ENCODE peak calls at places on chromosomes 4 and X, in nine cellular contexts. One of them, this sample, is unnamed.

GRCh38 chrX:68746988-68747387 is 81.8 kb upstream of the EFNB1 start:
- DNase-seq in H7: no peak
- DNase-seq in NAMALWA: no peak
- DNase-seq in activated naive CD4-positive, alpha-beta T cell treated with anti-CD3 and anti-CD28 coated beads for 36 hours: no peak
- DNase-seq in WERI-Rb-1: no peak
- DNase-seq in colonic mucosa: no peak
- DNase-seq in kidney glomerular epithelial cell: no peak
- DNase-seq in stimulated activated CD4-positive, alpha-beta T cell treated with anti-CD3 and anti-CD28 coated beads, Interleukin-15, amount 100 ng/mL, for 1 hour: no peak
- DNase-seq in uterus: no peak
- DNase-seq in this sample: no peak

GRCh38 chr4:122099896-122100295 is 52.2 kb upstream of the BLTP1 start:
- DNase-seq in H7: no peak
- DNase-seq in NAMALWA: no peak
- DNase-seq in activated naive CD4-positive, alpha-beta T cell treated with anti-CD3 and anti-CD28 coated beads for 36 hours: no peak
- DNase-seq in WERI-Rb-1: no peak
- DNase-seq in colonic mucosa: no peak
- DNase-seq in kidney glomerular epithelial cell: peak; percentile 37
- DNase-seq in stimulated activated CD4-positive, alpha-beta T cell treated with anti-CD3 and anti-CD28 coated beads, Interleukin-15, amount 100 ng/mL, for 1 hour: no peak
- DNase-seq in uterus: no peak
- DNase-seq in this sample: no peak

GRCh38 chr4:121873604-121874003 is 3.3 kb upstream of the BBS7 start:
- DNase-seq in H7: no peak
- DNase-seq in NAMALWA: no peak
- DNase-seq in activated naive CD4-positive, alpha-beta T cell treated with anti-CD3 and anti-CD28 coated beads for 36 hours: peak; percentile 21
- DNase-seq in WERI-Rb-1: no peak
- DNase-seq in colonic mucosa: no peak
- DNase-seq in kidney glomerular epithelial cell: no peak
- DNase-seq in stimulated activated CD4-positive, alpha-beta T cell treated with anti-CD3 and anti-CD28 coated beads, Interleukin-15, amount 100 ng/mL, for 1 hour: no peak
- DNase-seq in uterus: no peak
- DNase-seq in this sample: no peak

GRCh38 chr4:158807696-158808095 is 38.9 kb downstream of the FNIP2 start:
- DNase-seq in H7: no peak
- DNase-seq in NAMALWA: no peak
- DNase-seq in activated naive CD4-positive, alpha-beta T cell treated with anti-CD3 and anti-CD28 coated beads for 36 hours: no peak
- DNase-seq in WERI-Rb-1: no peak
- DNase-seq in colonic mucosa: no peak
- DNase-seq in kidney glomerular epithelial cell: no peak
- DNase-seq in stimulated activated CD4-positive, alpha-beta T cell treated with anti-CD3 and anti-CD28 coated beads, Interleukin-15, amount 100 ng/mL, for 1 hour: no peak
- DNase-seq in uterus: no peak
- DNase-seq in this sample: no peak

GRCh38 chrX:39857780-39858179 is 240.0 kb downstream of the BCOR start:
- DNase-seq in H7: no peak
- DNase-seq in NAMALWA: no peak
- DNase-seq in activated naive CD4-positive, alpha-beta T cell treated with anti-CD3 and anti-CD28 coated beads for 36 hours: peak; percentile 59
- DNase-seq in WERI-Rb-1: no peak
- DNase-seq in colonic mucosa: no peak
- DNase-seq in kidney glomerular epithelial cell: no peak
- DNase-seq in stimulated activated CD4-positive, alpha-beta T cell treated with anti-CD3 and anti-CD28 coated beads, Interleukin-15, amount 100 ng/mL, for 1 hour: no peak
- DNase-seq in uterus: no peak
- DNase-seq in this sample: no peak

GRCh38 chr4:149203256-149204001 is 612.2 kb downstream of the IQCM start:
- DNase-seq in H7: no peak
- DNase-seq in NAMALWA: no peak
- DNase-seq in activated naive CD4-positive, alpha-beta T cell treated with anti-CD3 and anti-CD28 coated beads for 36 hours: no peak
- DNase-seq in WERI-Rb-1: no peak
- DNase-seq in colonic mucosa: no peak
- DNase-seq in kidney glomerular epithelial cell: no peak
- DNase-seq in stimulated activated CD4-positive, alpha-beta T cell treated with anti-CD3 and anti-CD28 coated beads, Interleukin-15, amount 100 ng/mL, for 1 hour: no peak
- DNase-seq in uterus: no peak
- DNase-seq in this sample: no peak

GRCh38 chrX:139324756-139325155 is 205.8 kb upstream of the F9 start:
- DNase-seq in H7: no peak
- DNase-seq in NAMALWA: no peak
- DNase-seq in activated naive CD4-positive, alpha-beta T cell treated with anti-CD3 and anti-CD28 coated beads for 36 hours: no peak
- DNase-seq in WERI-Rb-1: no peak
- DNase-seq in colonic mucosa: no peak
- DNase-seq in kidney glomerular epithelial cell: no peak
- DNase-seq in stimulated activated CD4-positive, alpha-beta T cell treated with anti-CD3 and anti-CD28 coated beads, Interleukin-15, amount 100 ng/mL, for 1 hour: no peak
- DNase-seq in uterus: no peak
- DNase-seq in this sample: no peak

GRCh38 chr4:186902361-186902760 is 178.7 kb upstream of the FAT1 start:
- DNase-seq in H7: no peak
- DNase-seq in NAMALWA: no peak
- DNase-seq in activated naive CD4-positive, alpha-beta T cell treated with anti-CD3 and anti-CD28 coated beads for 36 hours: no peak
- DNase-seq in WERI-Rb-1: no peak
- DNase-seq in colonic mucosa: peak; percentile 54
- DNase-seq in kidney glomerular epithelial cell: no peak
- DNase-seq in stimulated activated CD4-positive, alpha-beta T cell treated with anti-CD3 and anti-CD28 coated beads, Interleukin-15, amount 100 ng/mL, for 1 hour: no peak
- DNase-seq in uterus: no peak
- DNase-seq in this sample: no peak

GRCh38 chr4:73055241-73055897 is 14.1 kb downstream of the COX18 start:
- DNase-seq in H7: no peak
- DNase-seq in NAMALWA: no peak
- DNase-seq in activated naive CD4-positive, alpha-beta T cell treated with anti-CD3 and anti-CD28 coated beads for 36 hours: no peak
- DNase-seq in WERI-Rb-1: no peak
- DNase-seq in colonic mucosa: no peak
- DNase-seq in kidney glomerular epithelial cell: no peak
- DNase-seq in stimulated activated CD4-positive, alpha-beta T cell treated with anti-CD3 and anti-CD28 coated beads, Interleukin-15, amount 100 ng/mL, for 1 hour: no peak
- DNase-seq in uterus: no peak
- DNase-seq in this sample: no peak

GRCh38 chrX:148412006-148412405 is 88.4 kb upstream of the AFF2 start:
- DNase-seq in H7: no peak
- DNase-seq in NAMALWA: no peak
- DNase-seq in activated naive CD4-positive, alpha-beta T cell treated with anti-CD3 and anti-CD28 coated beads for 36 hours: no peak
- DNase-seq in WERI-Rb-1: no peak
- DNase-seq in colonic mucosa: no peak
- DNase-seq in kidney glomerular epithelial cell: no peak
- DNase-seq in stimulated activated CD4-positive, alpha-beta T cell treated with anti-CD3 and anti-CD28 coated beads, Interleukin-15, amount 100 ng/mL, for 1 hour: no peak
- DNase-seq in uterus: no peak
- DNase-seq in this sample: no peak